ENCODE peak calls at places on chromosomes 16 and 17, in eight cellular contexts. L is PC-3; C is HAP-1; Z is H1; I is CD4-positive, alpha-beta memory T cell; K is SJCRH30; B is RWPE2; J is CD8-positive, alpha-beta memory T cell. F is an unnamed sample.

GRCh38 chr17:16415031-16415924 is at the start of gene TRPV2:
- DNase-seq in J (peak; percentile 71), L (peak; percentile 49), C (peak; percentile 42), I (peak; percentile 40), K (no peak), B (no peak), Z (peak; percentile 73), F (no peak)

GRCh38 chr17:62807812-62808575 is at the start of gene MARCHF10:
- DNase-seq in K (no peak), Z (peak; percentile 78), B (no peak), L (peak; percentile 53), I (peak; percentile 21), C (peak; percentile 78), J (no peak), F (no peak)

GRCh38 chr16:82589407-82589806 is 37.4 kb upstream of the CDH13 start:
- DNase-seq in I (no peak), K (no peak), Z (no peak), C (no peak), B (no peak), L (no peak), J (no peak), F (no peak)

GRCh38 chr17:53012364-53012763 is 810.4 kb upstream of the KIF2B start:
- DNase-seq in K (no peak), J (no peak), B (no peak), Z (no peak), I (no peak), C (no peak), L (no peak), F (no peak)

GRCh38 chr17:29358421-29358820 is 31.7 kb upstream of the TAOK1 start:
- DNase-seq in I (no peak), C (no peak), J (no peak), L (no peak), K (no peak), Z (no peak), B (no peak), F (peak; percentile 49)

GRCh38 chr17:55089955-55090573 is 121.5 kb downstream of the STXBP4 start:
- DNase-seq in I (peak; percentile 63), K (no peak), B (no peak), L (peak; percentile 82), C (no peak), J (peak; percentile 61), Z (no peak), F (no peak)

GRCh38 chr17:50487213-50488096 is 8.8 kb downstream of the RSAD1 start:
- DNase-seq in I (no peak), B (peak; percentile 88), K (no peak), L (peak; percentile 90), J (no peak), Z (no peak), C (no peak), F (no peak)

GRCh38 chr17:49508061-49508865 is 13.2 kb downstream of the NGFR start:
- DNase-seq in Z (peak; percentile 83), L (peak; percentile 98), B (peak; percentile 99), I (no peak), K (peak; percentile 69), J (no peak), C (peak; percentile 66), F (peak; percentile 57)

GRCh38 chr16:56848056-56848936 is 16.7 kb upstream of the SLC12A3 start:
- DNase-seq in B (no peak), J (peak; percentile 9), I (no peak), C (no peak), Z (no peak), L (peak; percentile 70), K (no peak), F (no peak)

GRCh38 chr17:68035131-68035522 is 408 bp upstream of the KPNA2 start:
- DNase-seq in Z (peak; percentile 90), J (no peak), I (no peak), K (peak; percentile 94), B (peak; percentile 96), C (peak; percentile 97), L (no peak), F (peak; percentile 97)

GRCh38 chr16:4648917-4649316 is 24.3 kb downstream of the MGRN1 start:
- DNase-seq in Z (no peak), J (no peak), I (no peak), C (no peak), K (no peak), B (no peak), L (no peak), F (no peak)

GRCh38 chr16:84633622-84634021 is 14.7 kb upstream of the KLHL36 start:
- DNase-seq in J (no peak), Z (no peak), L (no peak), K (no peak), C (no peak), B (no peak), I (no peak), F (no peak)

GRCh38 chr17:70184770-70185169 is 15.4 kb downstream of the KCNJ2 start:
- DNase-seq in L (peak; percentile 88), Z (no peak), B (no peak), K (no peak), C (no peak), J (no peak), I (no peak), F (peak; percentile 36)

GRCh38 chr17:48717367-48718161 is 4.8 kb downstream of the PRAC1 start:
- DNase-seq in L (peak; percentile 44), B (no peak), J (no peak), C (no peak), Z (no peak), K (no peak), I (no peak), F (no peak)

GRCh38 chr17:50882851-50883250 is 16.7 kb upstream of the TOB1 start:
- DNase-seq in L (peak; percentile 85), I (no peak), C (no peak), B (no peak), J (no peak), K (no peak), Z (no peak), F (no peak)

GRCh38 chr16:84916850-84917249 is 94.5 kb downstream of the ZDHHC7 start:
- DNase-seq in B (no peak), K (no peak), C (no peak), Z (no peak), I (no peak), J (no peak), L (no peak), F (no peak)

GRCh38 chr16:73196670-73197069 is 148.7 kb upstream of the ZFHX3 start:
- DNase-seq in C (peak; percentile 83), B (no peak), Z (peak; percentile 74), J (no peak), K (peak; percentile 51), L (peak; percentile 68), I (peak; percentile 6), F (peak; percentile 79)

GRCh38 chr17:49964539-49965521 is 4.2 kb upstream of the DLX4 start:
- DNase-seq in K (no peak), L (no peak), J (peak; percentile 58), Z (peak; percentile 76), B (no peak), C (no peak), I (peak; percentile 27), F (no peak)

GRCh38 chr17:50637829-50638571 is 3.3 kb downstream of the ABCC3 start:
- DNase-seq in L (peak; percentile 62), C (no peak), J (no peak), K (no peak), Z (no peak), I (no peak), B (no peak), F (no peak)

GRCh38 chr17:60959696-60960095 is 282.0 kb downstream of the BCAS3 start:
- DNase-seq in C (no peak), B (no peak), J (no peak), K (no peak), I (no peak), L (no peak), Z (no peak), F (no peak)

DNA sequence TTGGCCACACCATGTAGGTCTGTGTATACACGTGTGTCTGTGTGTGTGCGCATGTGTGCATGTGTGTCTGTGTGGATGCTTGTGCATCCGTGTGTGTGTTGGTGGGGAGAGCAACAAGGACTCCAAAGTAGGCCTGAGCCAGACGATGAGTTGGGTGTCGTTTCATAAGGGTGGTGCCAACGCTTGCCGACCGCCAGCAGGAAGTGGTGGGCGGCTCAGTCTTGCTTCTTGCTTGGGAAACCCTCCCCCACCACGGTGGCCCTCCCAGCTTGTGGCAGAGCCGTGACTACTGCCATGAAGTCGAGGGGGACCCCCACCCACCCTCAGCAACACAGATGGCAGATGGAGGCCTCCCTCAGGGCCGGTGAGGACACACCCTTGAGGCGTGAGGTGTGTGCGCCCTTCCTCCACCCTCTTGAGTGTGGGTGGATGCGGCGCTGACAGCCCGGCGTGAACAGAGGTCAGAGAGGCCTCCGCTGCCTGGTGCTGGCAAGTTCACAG is 17.5 kb downstream of the SBK1 start:
- DNase-seq in C (no peak), I (peak; percentile 88), J (peak; percentile 95), Z (no peak), K (no peak), L (no peak), B (no peak), F (no peak)
- H3K4me3 ChIP-seq in C (no peak overlapping the region), I (no peak overlapping the region), J (peak overlapping the region; percentile 44), Z (no peak overlapping the region), K (no peak overlapping the region), L (no peak overlapping the region), B (no peak overlapping the region), F (no peak overlapping the region)

DNA sequence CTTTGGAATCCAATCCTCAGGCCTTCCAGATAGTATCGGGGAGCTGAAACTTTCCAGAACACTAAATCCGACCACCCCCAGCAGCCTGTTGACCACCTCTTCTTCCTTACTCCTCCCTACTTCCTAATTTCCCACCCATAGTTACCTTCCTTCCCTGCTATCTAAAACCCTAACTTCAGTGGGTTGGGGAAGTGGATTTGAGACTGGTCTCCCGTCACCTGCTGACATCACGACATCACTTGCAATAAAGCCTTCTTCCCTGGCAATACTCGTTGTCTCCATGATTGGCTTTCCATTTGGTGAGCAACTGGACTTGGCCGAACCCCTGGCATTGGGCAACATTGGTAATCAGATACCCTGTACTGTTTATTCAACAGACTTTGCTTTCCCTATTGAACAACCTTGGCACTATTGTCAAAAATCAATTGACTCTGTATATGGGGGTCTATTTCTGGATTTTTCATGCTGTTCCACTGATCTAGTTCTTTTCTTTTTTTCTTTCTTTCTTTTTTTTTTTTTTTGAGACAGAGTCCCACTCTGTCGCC is 11.8 kb upstream of the FOXK2 start:
- DNase-seq in I (no peak), L (no peak), B (no peak), J (no peak), K (no peak), C (no peak), Z (no peak), F (no peak)
- H3K36me3 ChIP-seq in I (no peaks in the 10 kb centered on the region), L (no peaks in the 10 kb centered on the region), B (no peaks in the 10 kb centered on the region), J (no peaks in the 10 kb centered on the region), K (no peaks in the 10 kb centered on the region), C (no peaks in the 10 kb centered on the region), Z (no peaks in the 10 kb centered on the region), F (no peaks in the 10 kb centered on the region)

DNA sequence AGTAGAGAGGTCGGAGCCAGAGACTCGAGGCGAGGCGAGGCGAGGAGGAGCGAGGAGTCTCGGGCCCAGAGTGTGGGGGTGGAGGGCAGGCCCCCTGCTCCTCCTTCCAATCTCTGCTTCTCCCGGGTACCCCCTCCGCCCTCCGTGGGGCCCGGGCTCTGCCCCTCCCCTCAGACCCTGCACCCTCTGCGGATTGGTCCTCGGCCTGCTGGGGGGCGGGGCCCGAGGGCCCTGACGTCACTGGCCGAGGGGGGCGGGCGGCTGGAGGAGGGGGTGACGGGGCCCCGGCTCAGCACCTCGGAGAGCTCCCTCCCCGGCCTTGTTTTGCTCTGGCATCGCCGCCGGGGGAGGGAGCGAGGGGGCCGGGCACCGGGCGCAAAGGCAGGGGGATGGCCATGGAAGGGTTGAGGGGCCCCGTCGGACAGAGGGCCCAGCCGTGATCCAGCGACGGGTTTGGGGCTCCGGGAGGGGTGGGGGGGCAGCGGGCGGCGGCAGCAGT is at the start of gene RUNDC3A:
- DNase-seq in L (peak; percentile 58), Z (peak; percentile 99), J (peak; percentile 88), B (no peak), I (peak; percentile 81), C (peak; percentile 93), K (peak; percentile 93), F (peak; percentile 94)
- H3K4me3 ChIP-seq in L (no peak within 1 kb of the TSS), Z (peak within 1 kb of the TSS; percentile 67), J (no peak within 1 kb of the TSS), B (peak within 1 kb of the TSS; percentile 33), I (no peak within 1 kb of the TSS), C (peak within 1 kb of the TSS; percentile 25), K (peak within 1 kb of the TSS; percentile 49), F (peak within 1 kb of the TSS; percentile 33)

GRCh38 chr17:42474270-42474669 is 15.6 kb downstream of the ATP6V0A1 start:
- DNase-seq in K (no peak), J (no peak), Z (no peak), C (no peak), I (no peak), L (no peak), B (no peak), F (no peak)
- H3K36me3 ChIP-seq in K (peaks cover 44% of the 10 kb centered on the region), J (no peaks in the 10 kb centered on the region), Z (peaks cover 43% of the 10 kb centered on the region), C (peaks cover 48% of the 10 kb centered on the region), I (no peaks in the 10 kb centered on the region), L (no peaks in the 10 kb centered on the region), B (peaks cover 60% of the 10 kb centered on the region), F (peaks cover 44% of the 10 kb centered on the region)

F was measured in cardiac muscle cell.